ENCODE peak calls at places on chromosomes 6 and 20, in ten cellular contexts. T is heart left ventricle; Y is activated CD4-positive, alpha-beta T cell treated with anti-CD3 and anti-CD28 coated beads for 1 hour; Z is NCI-H1105 treated with DMSO at 0.1 percent for 48 hours; U is fibroblast of villous mesenchyme; N is progenitor cell of endocrine pancreas; E is cardiac septum; C is left cardiac atrium; A is nucleus accumbens; R is aorta. G is an unnamed sample.

GRCh38 chr6:164151161-164151728 is 736.7 kb downstream of the QKI start:
- DNase-seq in R (no peak), U (no peak), T (peak; percentile 62), C (peak; percentile 42), N (no peak), Z (peak; percentile 95), A (no peak), Y (no peak), E (peak; percentile 80), G (peak; percentile 76)

GRCh38 chr6:163415620-163416379 is 1.3 kb downstream of the QKI start:
- DNase-seq in A (no peak), Y (no peak), T (peak; percentile 61), E (no peak), R (peak; percentile 84), Z (peak; percentile 51), U (peak; percentile 71), N (no peak), C (peak; percentile 56), G (no peak)

GRCh38 chr6:161168281-161168891 is 105.5 kb downstream of the AGPAT4 start:
- DNase-seq in T (no peak), Y (no peak), E (no peak), U (peak; percentile 92), N (no peak), R (no peak), Z (peak; percentile 62), A (no peak), C (no peak), G (no peak)

GRCh38 chr6:14674867-14675648 is 557.5 kb downstream of the CD83 start:
- DNase-seq in N (no peak), C (no peak), A (no peak), Z (no peak), U (no peak), Y (no peak), R (no peak), E (no peak), T (no peak), G (no peak)

GRCh38 chr6:52216932-52217331 is 27.4 kb downstream of the IL17F start:
- DNase-seq in C (no peak), R (no peak), A (no peak), T (no peak), N (no peak), U (no peak), E (no peak), Y (no peak), Z (no peak), G (no peak)

GRCh38 chr6:130864344-130864743 is 37.1 kb downstream of the SMLR1 start:
- DNase-seq in E (no peak), R (no peak), T (no peak), U (no peak), A (no peak), N (no peak), C (no peak), Z (no peak), Y (no peak), G (no peak)

GRCh38 chr20:35618032-35618371 is 2.4 kb downstream of the SPAG4 start:
- DNase-seq in T (no peak), C (no peak), E (no peak), U (no peak), Z (no peak), N (no peak), A (no peak), Y (no peak), R (no peak), G (no peak)

GRCh38 chr20:57653546-57653900 is 33.3 kb upstream of the ZBP1 start:
- DNase-seq in E (no peak), R (peak; percentile 61), T (no peak), U (no peak), N (no peak), Z (no peak), Y (no peak), A (no peak), C (no peak), G (no peak)

GRCh38 chr6:16901777-16902176 is 140.5 kb upstream of the ATXN1 start:
- DNase-seq in A (no peak), E (no peak), U (peak; percentile 58), R (peak; percentile 82), T (peak; percentile 23), Z (peak; percentile 80), Y (no peak), N (no peak), C (peak; percentile 66), G (no peak)

GRCh38 chr6:127484207-127484858 is 25.1 kb upstream of the KIAA0408 start:
- DNase-seq in U (peak; percentile 65), R (no peak), T (no peak), N (no peak), C (no peak), Z (no peak), Y (no peak), A (no peak), E (no peak), G (no peak)

G was measured in hippocampal formation.